ENCODE peak calls at places on chromosome 9, in ten cellular contexts. One of them, this sample, is unnamed.

GRCh38 chr9:110153431-110153830 is 54.5 kb downstream of the C9orf152 start:
- DNase-seq in heart right ventricle: no peak
- DNase-seq in Peyer's patch: no peak
- DNase-seq in mesenchymal stem cell: no peak
- DNase-seq in SJSA1: no peak
- DNase-seq in neuronal stem cell: no peak
- DNase-seq in CD4-positive, alpha-beta T cell: no peak
- DNase-seq in trophoblast cell: no peak
- DNase-seq in DND-41: no peak
- DNase-seq in hepatocyte: no peak
- DNase-seq in this sample: no peak

GRCh38 chr9:127714020-127714835 is 1.2 kb downstream of the PTRH1 start:
- DNase-seq in heart right ventricle: no peak
- DNase-seq in Peyer's patch: no peak
- DNase-seq in mesenchymal stem cell: no peak
- DNase-seq in SJSA1: no peak
- DNase-seq in neuronal stem cell: no peak
- DNase-seq in CD4-positive, alpha-beta T cell: no peak
- DNase-seq in trophoblast cell: no peak
- DNase-seq in DND-41: no peak
- DNase-seq in hepatocyte: no peak
- DNase-seq in this sample: no peak

GRCh38 chr9:109542922-109543321 is 44.8 kb upstream of the PTPN3 start:
- DNase-seq in heart right ventricle: no peak
- DNase-seq in Peyer's patch: no peak
- DNase-seq in mesenchymal stem cell: no peak
- DNase-seq in SJSA1: no peak
- DNase-seq in neuronal stem cell: no peak
- DNase-seq in CD4-positive, alpha-beta T cell: no peak
- DNase-seq in trophoblast cell: peak
- DNase-seq in DND-41: no peak
- DNase-seq in hepatocyte: no peak
- DNase-seq in this sample: no peak

GRCh38 chr9:123955637-123956036 is 25.7 kb upstream of the DENND1A start:
- DNase-seq in heart right ventricle: no peak
- DNase-seq in Peyer's patch: no peak
- DNase-seq in mesenchymal stem cell: no peak
- DNase-seq in SJSA1: no peak
- DNase-seq in neuronal stem cell: no peak
- DNase-seq in CD4-positive, alpha-beta T cell: no peak
- DNase-seq in trophoblast cell: no peak
- DNase-seq in DND-41: no peak
- DNase-seq in hepatocyte: no peak
- DNase-seq in this sample: no peak

GRCh38 chr9:102840356-102840755 is 154.8 kb upstream of the CYLC2 start:
- DNase-seq in heart right ventricle: no peak
- DNase-seq in Peyer's patch: no peak
- DNase-seq in mesenchymal stem cell: no peak
- DNase-seq in SJSA1: no peak
- DNase-seq in neuronal stem cell: no peak
- DNase-seq in CD4-positive, alpha-beta T cell: no peak
- DNase-seq in trophoblast cell: no peak
- DNase-seq in DND-41: no peak
- DNase-seq in hepatocyte: no peak
- DNase-seq in this sample: no peak

GRCh38 chr9:79111653-79112052 is 460.1 kb upstream of the TLE4 start:
- DNase-seq in heart right ventricle: no peak
- DNase-seq in Peyer's patch: no peak
- DNase-seq in mesenchymal stem cell: no peak
- DNase-seq in SJSA1: no peak
- DNase-seq in neuronal stem cell: no peak
- DNase-seq in CD4-positive, alpha-beta T cell: no peak
- DNase-seq in trophoblast cell: no peak
- DNase-seq in DND-41: no peak
- DNase-seq in hepatocyte: no peak
- DNase-seq in this sample: no peak

GRCh38 chr9:29439961-29440360 is 1866.7 kb upstream of the C9orf72 start:
- DNase-seq in heart right ventricle: no peak
- DNase-seq in Peyer's patch: no peak
- DNase-seq in mesenchymal stem cell: peak
- DNase-seq in SJSA1: no peak
- DNase-seq in neuronal stem cell: no peak
- DNase-seq in CD4-positive, alpha-beta T cell: no peak
- DNase-seq in trophoblast cell: no peak
- DNase-seq in DND-41: no peak
- DNase-seq in hepatocyte: peak
- DNase-seq in this sample: no peak

GRCh38 chr9:78807286-78807685 is 510.4 kb downstream of the PSAT1 start:
- DNase-seq in heart right ventricle: no peak
- DNase-seq in Peyer's patch: no peak
- DNase-seq in mesenchymal stem cell: no peak
- DNase-seq in SJSA1: no peak
- DNase-seq in neuronal stem cell: no peak
- DNase-seq in CD4-positive, alpha-beta T cell: no peak
- DNase-seq in trophoblast cell: peak
- DNase-seq in DND-41: no peak
- DNase-seq in hepatocyte: no peak
- DNase-seq in this sample: no peak

GRCh38 chr9:34701769-34702736 is 7.9 kb downstream of the CCL21 start:
- DNase-seq in heart right ventricle: peak
- DNase-seq in Peyer's patch: peak
- DNase-seq in mesenchymal stem cell: peak
- DNase-seq in SJSA1: peak
- DNase-seq in neuronal stem cell: peak
- DNase-seq in CD4-positive, alpha-beta T cell: peak
- DNase-seq in trophoblast cell: peak
- DNase-seq in DND-41: peak
- DNase-seq in hepatocyte: peak
- DNase-seq in this sample: peak

GRCh38 chr9:34707130-34707529 is 2.8 kb downstream of the CCL21 start:
- DNase-seq in heart right ventricle: no peak
- DNase-seq in Peyer's patch: no peak
- DNase-seq in mesenchymal stem cell: no peak
- DNase-seq in SJSA1: no peak
- DNase-seq in neuronal stem cell: no peak
- DNase-seq in CD4-positive, alpha-beta T cell: no peak
- DNase-seq in trophoblast cell: no peak
- DNase-seq in DND-41: no peak
- DNase-seq in hepatocyte: no peak
- DNase-seq in this sample: no peak

DNA sequence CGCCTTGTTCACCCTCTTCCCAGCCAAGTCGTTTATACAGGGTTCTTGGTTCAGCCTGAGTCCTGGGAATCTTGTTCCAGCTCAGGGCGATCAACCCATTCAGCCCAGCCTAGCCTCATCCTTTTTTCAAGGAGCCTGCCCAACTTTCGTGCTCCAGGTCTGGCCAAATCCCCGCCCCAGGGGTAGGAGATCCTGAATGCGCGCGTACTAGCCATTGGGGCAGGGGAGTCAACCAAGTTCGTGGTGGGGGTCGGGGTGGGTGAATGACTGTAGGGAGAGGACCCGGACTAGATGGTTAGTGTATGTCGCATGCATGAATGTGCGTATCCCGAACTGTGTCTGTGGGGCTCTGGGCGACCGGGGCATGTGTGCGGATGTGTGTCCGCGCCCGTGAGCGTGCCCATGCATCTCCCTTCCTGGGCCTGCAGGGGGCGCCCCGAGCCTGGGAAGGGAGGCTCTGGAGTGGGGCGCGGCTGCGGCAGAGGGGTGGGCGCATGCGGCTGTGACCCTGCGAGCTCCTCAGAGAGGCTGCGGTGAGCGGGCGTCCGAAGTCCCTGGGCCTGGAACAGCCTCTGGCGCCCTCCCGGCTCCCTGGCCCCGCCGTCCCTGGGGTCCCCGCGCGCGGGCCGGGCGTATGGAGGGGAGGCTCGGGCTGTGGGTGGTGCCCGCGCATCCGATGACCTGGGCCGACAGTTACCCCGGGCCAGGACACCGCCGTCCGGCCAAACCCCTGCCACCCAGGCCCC is 8.7 kb downstream of the CCL21 start:
- DNase-seq in heart right ventricle: peak
- DNase-seq in Peyer's patch: peak
- DNase-seq in mesenchymal stem cell: peak
- DNase-seq in SJSA1: peak
- DNase-seq in neuronal stem cell: peak
- DNase-seq in CD4-positive, alpha-beta T cell: peak
- DNase-seq in trophoblast cell: peak
- DNase-seq in DND-41: no peak
- DNase-seq in hepatocyte: peak
- DNase-seq in this sample: peak
- H3K27ac ChIP-seq in heart right ventricle: peak
- H3K27ac ChIP-seq in Peyer's patch: peak
- H3K27ac ChIP-seq in mesenchymal stem cell: no peak
- H3K27ac ChIP-seq in SJSA1: no peak
- H3K27ac ChIP-seq in neuronal stem cell: no peak
- H3K27ac ChIP-seq in CD4-positive, alpha-beta T cell: no peak
- H3K27ac ChIP-seq in trophoblast cell: no peak
- H3K27ac ChIP-seq in DND-41: no peak
- H3K27ac ChIP-seq in hepatocyte: no peak
- H3K27ac ChIP-seq in this sample: no peak

GRCh38 chr9:120710110-120710981 is 3.9 kb downstream of the MEGF9 start:
- DNase-seq in heart right ventricle: no peak
- DNase-seq in Peyer's patch: peak
- DNase-seq in mesenchymal stem cell: peak
- DNase-seq in SJSA1: no peak
- DNase-seq in neuronal stem cell: no peak
- DNase-seq in CD4-positive, alpha-beta T cell: no peak
- DNase-seq in trophoblast cell: peak
- DNase-seq in DND-41: peak
- DNase-seq in hepatocyte: no peak
- DNase-seq in this sample: peak

GRCh38 chr9:120712539-120713031 is 1.7 kb downstream of the MEGF9 start:
- DNase-seq in heart right ventricle: no peak
- DNase-seq in Peyer's patch: no peak
- DNase-seq in mesenchymal stem cell: no peak
- DNase-seq in SJSA1: no peak
- DNase-seq in neuronal stem cell: no peak
- DNase-seq in CD4-positive, alpha-beta T cell: no peak
- DNase-seq in trophoblast cell: no peak
- DNase-seq in DND-41: no peak
- DNase-seq in hepatocyte: no peak
- DNase-seq in this sample: no peak

GRCh38 chr9:120713257-120714087 is 798 bp downstream of the MEGF9 start:
- DNase-seq in heart right ventricle: no peak
- DNase-seq in Peyer's patch: peak
- DNase-seq in mesenchymal stem cell: no peak
- DNase-seq in SJSA1: no peak
- DNase-seq in neuronal stem cell: no peak
- DNase-seq in CD4-positive, alpha-beta T cell: no peak
- DNase-seq in trophoblast cell: peak
- DNase-seq in DND-41: peak
- DNase-seq in hepatocyte: no peak
- DNase-seq in this sample: no peak

GRCh38 chr9:120711354-120711753 is 2.9 kb downstream of the MEGF9 start:
- DNase-seq in heart right ventricle: no peak
- DNase-seq in Peyer's patch: no peak
- DNase-seq in mesenchymal stem cell: peak
- DNase-seq in SJSA1: no peak
- DNase-seq in neuronal stem cell: no peak
- DNase-seq in CD4-positive, alpha-beta T cell: no peak
- DNase-seq in trophoblast cell: no peak
- DNase-seq in DND-41: no peak
- DNase-seq in hepatocyte: no peak
- DNase-seq in this sample: no peak

GRCh38 chr9:120711841-120712538 is 2.3 kb downstream of the MEGF9 start:
- DNase-seq in heart right ventricle: no peak
- DNase-seq in Peyer's patch: no peak
- DNase-seq in mesenchymal stem cell: peak
- DNase-seq in SJSA1: no peak
- DNase-seq in neuronal stem cell: no peak
- DNase-seq in CD4-positive, alpha-beta T cell: no peak
- DNase-seq in trophoblast cell: peak
- DNase-seq in DND-41: peak
- DNase-seq in hepatocyte: no peak
- DNase-seq in this sample: no peak
- H3K27ac ChIP-seq in heart right ventricle: peak
- H3K27ac ChIP-seq in Peyer's patch: peak
- H3K27ac ChIP-seq in mesenchymal stem cell: peak
- H3K27ac ChIP-seq in SJSA1: no peak
- H3K27ac ChIP-seq in neuronal stem cell: no peak
- H3K27ac ChIP-seq in CD4-positive, alpha-beta T cell: no peak
- H3K27ac ChIP-seq in trophoblast cell: no peak
- H3K27ac ChIP-seq in DND-41: peak
- H3K27ac ChIP-seq in hepatocyte: peak
- H3K27ac ChIP-seq in this sample: peak

GRCh38 chr9:974993-975739 is 1.3 kb upstream of the DMRT3 start:
- DNase-seq in heart right ventricle: no peak
- DNase-seq in Peyer's patch: no peak
- DNase-seq in mesenchymal stem cell: no peak
- DNase-seq in SJSA1: no peak
- DNase-seq in neuronal stem cell: no peak
- DNase-seq in CD4-positive, alpha-beta T cell: no peak
- DNase-seq in trophoblast cell: no peak
- DNase-seq in DND-41: no peak
- DNase-seq in hepatocyte: no peak
- DNase-seq in this sample: no peak

GRCh38 chr9:975740-976257 is 656 bp upstream of the DMRT3 start:
- DNase-seq in heart right ventricle: no peak
- DNase-seq in Peyer's patch: no peak
- DNase-seq in mesenchymal stem cell: no peak
- DNase-seq in SJSA1: no peak
- DNase-seq in neuronal stem cell: no peak
- DNase-seq in CD4-positive, alpha-beta T cell: no peak
- DNase-seq in trophoblast cell: no peak
- DNase-seq in DND-41: no peak
- DNase-seq in hepatocyte: no peak
- DNase-seq in this sample: no peak

GRCh38 chr9:976805-977360 is 428 bp downstream of the DMRT3 start:
- DNase-seq in heart right ventricle: no peak
- DNase-seq in Peyer's patch: no peak
- DNase-seq in mesenchymal stem cell: no peak
- DNase-seq in SJSA1: no peak
- DNase-seq in neuronal stem cell: no peak
- DNase-seq in CD4-positive, alpha-beta T cell: no peak
- DNase-seq in trophoblast cell: peak
- DNase-seq in DND-41: no peak
- DNase-seq in hepatocyte: no peak
- DNase-seq in this sample: no peak

GRCh38 chr9:977361-978116 is 1.1 kb downstream of the DMRT3 start:
- DNase-seq in heart right ventricle: no peak
- DNase-seq in Peyer's patch: no peak
- DNase-seq in mesenchymal stem cell: no peak
- DNase-seq in SJSA1: no peak
- DNase-seq in neuronal stem cell: no peak
- DNase-seq in CD4-positive, alpha-beta T cell: no peak
- DNase-seq in trophoblast cell: peak
- DNase-seq in DND-41: no peak
- DNase-seq in hepatocyte: no peak
- DNase-seq in this sample: no peak

GRCh38 chr9:976258-976804 is at the start of gene DMRT3:
- DNase-seq in heart right ventricle: no peak
- DNase-seq in Peyer's patch: no peak
- DNase-seq in mesenchymal stem cell: no peak
- DNase-seq in SJSA1: no peak
- DNase-seq in neuronal stem cell: peak
- DNase-seq in CD4-positive, alpha-beta T cell: no peak
- DNase-seq in trophoblast cell: peak
- DNase-seq in DND-41: no peak
- DNase-seq in hepatocyte: no peak
- DNase-seq in this sample: no peak
- H3K27ac ChIP-seq in heart right ventricle: no peak
- H3K27ac ChIP-seq in Peyer's patch: no peak
- H3K27ac ChIP-seq in mesenchymal stem cell: no peak
- H3K27ac ChIP-seq in SJSA1: no peak
- H3K27ac ChIP-seq in neuronal stem cell: no peak
- H3K27ac ChIP-seq in CD4-positive, alpha-beta T cell: no peak
- H3K27ac ChIP-seq in trophoblast cell: no peak
- H3K27ac ChIP-seq in DND-41: no peak
- H3K27ac ChIP-seq in hepatocyte: no peak
- H3K27ac ChIP-seq in this sample: no peak

DNA sequence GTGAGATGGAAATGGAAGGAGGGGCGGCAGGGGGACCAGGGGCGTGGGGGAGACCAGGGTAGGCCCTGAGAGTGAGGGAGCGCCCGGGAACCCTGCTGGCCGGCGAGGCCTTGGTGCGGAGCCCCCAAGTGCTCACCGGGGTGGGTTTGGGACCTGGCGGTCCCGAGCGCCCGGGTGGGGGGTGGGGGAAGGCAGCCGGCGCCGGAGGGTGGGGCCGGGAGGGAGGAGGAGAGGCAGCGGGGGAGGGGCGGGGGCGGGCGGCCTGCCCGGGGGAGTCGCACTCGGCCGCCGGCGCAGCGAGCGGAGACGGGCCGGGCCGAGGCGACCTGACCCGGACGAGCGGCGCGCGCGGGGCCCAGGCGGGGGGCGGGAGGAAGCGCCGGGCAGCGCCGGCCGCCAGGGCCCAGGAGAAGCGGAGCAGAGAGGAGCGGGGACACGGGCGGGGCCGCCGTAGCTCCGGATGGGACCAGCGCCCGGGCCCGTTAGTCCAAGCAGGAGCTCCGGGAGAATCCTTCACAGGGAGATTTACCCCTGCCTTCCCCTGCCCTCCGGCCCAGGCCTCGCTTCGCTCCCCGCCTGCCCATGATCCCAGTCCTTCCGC is at the start of gene NPR2:
- DNase-seq in heart right ventricle: peak
- DNase-seq in Peyer's patch: no peak
- DNase-seq in mesenchymal stem cell: peak
- DNase-seq in SJSA1: no peak
- DNase-seq in neuronal stem cell: no peak
- DNase-seq in CD4-positive, alpha-beta T cell: no peak
- DNase-seq in trophoblast cell: peak
- DNase-seq in DND-41: no peak
- DNase-seq in hepatocyte: peak
- DNase-seq in this sample: no peak
- H3K27ac ChIP-seq in heart right ventricle: peak
- H3K27ac ChIP-seq in Peyer's patch: peak
- H3K27ac ChIP-seq in mesenchymal stem cell: no peak
- H3K27ac ChIP-seq in SJSA1: peak
- H3K27ac ChIP-seq in neuronal stem cell: no peak
- H3K27ac ChIP-seq in CD4-positive, alpha-beta T cell: no peak
- H3K27ac ChIP-seq in trophoblast cell: no peak
- H3K27ac ChIP-seq in DND-41: no peak
- H3K27ac ChIP-seq in hepatocyte: peak
- H3K27ac ChIP-seq in this sample: peak